ENCODE peak calls at places on chromosome 6, in seven cellular contexts. One of them, this sample, is unnamed.
A peak's percentile ranks its signal among the peaks of the same experiment; 100 is the strongest.

GRCh38 chr6:106450645-106451044 is 90.1 kb downstream of the CRYBG1 start:
- DNase-seq in SK-N-SH: no peak
- DNase-seq in HCT116: no peak
- DNase-seq in K562: no peak
- DNase-seq in GM12878: no peak
- DNase-seq in H1: no peak
- DNase-seq in HepG2: no peak
- DNase-seq in this sample: no peak

GRCh38 chr6:16720861-16721260 is 40.4 kb downstream of the ATXN1 start:
- DNase-seq in SK-N-SH: no peak
- DNase-seq in HCT116: no peak
- DNase-seq in K562: no peak
- DNase-seq in GM12878: no peak
- DNase-seq in H1: no peak
- DNase-seq in HepG2: no peak
- DNase-seq in this sample: no peak

GRCh38 chr6:157281570-157281969 is 41.7 kb downstream of the TMEM242 start:
- DNase-seq in SK-N-SH: peak; percentile 50
- DNase-seq in HCT116: no peak
- DNase-seq in K562: peak; percentile 54
- DNase-seq in GM12878: no peak
- DNase-seq in H1: no peak
- DNase-seq in HepG2: no peak
- DNase-seq in this sample: no peak

GRCh38 chr6:15575357-15576037 is 87.3 kb downstream of the DTNBP1 start:
- DNase-seq in SK-N-SH: no peak
- DNase-seq in HCT116: no peak
- DNase-seq in K562: no peak
- DNase-seq in GM12878: no peak
- DNase-seq in H1: no peak
- DNase-seq in HepG2: no peak
- DNase-seq in this sample: no peak

GRCh38 chr6:33069021-33069738 is 4.3 kb downstream of the HLA-DPA1 start:
- DNase-seq in SK-N-SH: no peak
- DNase-seq in HCT116: no peak
- DNase-seq in K562: no peak
- DNase-seq in GM12878: no peak
- DNase-seq in H1: no peak
- DNase-seq in HepG2: no peak
- DNase-seq in this sample: no peak

GRCh38 chr6:169966312-169967181 is 215.1 kb downstream of the ERMARD start:
- DNase-seq in SK-N-SH: peak; percentile 13
- DNase-seq in HCT116: no peak
- DNase-seq in K562: no peak
- DNase-seq in GM12878: no peak
- DNase-seq in H1: no peak
- DNase-seq in HepG2: no peak
- DNase-seq in this sample: no peak

GRCh38 chr6:157436200-157436943 is 55.4 kb downstream of the ZDHHC14 start:
- DNase-seq in SK-N-SH: no peak
- DNase-seq in HCT116: no peak
- DNase-seq in K562: no peak
- DNase-seq in GM12878: no peak
- DNase-seq in H1: no peak
- DNase-seq in HepG2: no peak
- DNase-seq in this sample: no peak

GRCh38 chr6:4133941-4134838 is 1.2 kb downstream of the ECI2 start:
- DNase-seq in SK-N-SH: peak; percentile 11
- DNase-seq in HCT116: no peak
- DNase-seq in K562: peak; percentile 41
- DNase-seq in GM12878: no peak
- DNase-seq in H1: no peak
- DNase-seq in HepG2: peak; percentile 57
- DNase-seq in this sample: peak; percentile 55

GRCh38 chr6:151247510-151247909 is 7.7 kb downstream of the AKAP12 start:
- DNase-seq in SK-N-SH: no peak
- DNase-seq in HCT116: no peak
- DNase-seq in K562: no peak
- DNase-seq in GM12878: no peak
- DNase-seq in H1: no peak
- DNase-seq in HepG2: no peak
- DNase-seq in this sample: no peak

GRCh38 chr6:126440923-126441322 is 101.0 kb downstream of the CENPW start:
- DNase-seq in SK-N-SH: no peak
- DNase-seq in HCT116: no peak
- DNase-seq in K562: no peak
- DNase-seq in GM12878: no peak
- DNase-seq in H1: no peak
- DNase-seq in HepG2: no peak
- DNase-seq in this sample: no peak

GRCh38 chr6:81766482-81767069 is 14.1 kb upstream of the TENT5A start:
- DNase-seq in SK-N-SH: no peak
- DNase-seq in HCT116: no peak
- DNase-seq in K562: no peak
- DNase-seq in GM12878: no peak
- DNase-seq in H1: no peak
- DNase-seq in HepG2: peak; percentile 78
- DNase-seq in this sample: no peak

GRCh38 chr6:16472349-16473069 is 234.1 kb downstream of the GMPR start:
- DNase-seq in SK-N-SH: no peak
- DNase-seq in HCT116: no peak
- DNase-seq in K562: no peak
- DNase-seq in GM12878: no peak
- DNase-seq in H1: no peak
- DNase-seq in HepG2: peak; percentile 35
- DNase-seq in this sample: no peak

GRCh38 chr6:136012948-136013347 is 161.4 kb downstream of the PDE7B start:
- DNase-seq in SK-N-SH: no peak
- DNase-seq in HCT116: no peak
- DNase-seq in K562: no peak
- DNase-seq in GM12878: no peak
- DNase-seq in H1: no peak
- DNase-seq in HepG2: no peak
- DNase-seq in this sample: no peak

GRCh38 chr6:13273931-13274706 is 54.2 kb downstream of the TBC1D7 start:
- DNase-seq in SK-N-SH: no peak
- DNase-seq in HCT116: no peak
- DNase-seq in K562: peak; percentile 77
- DNase-seq in GM12878: peak; percentile 83
- DNase-seq in H1: no peak
- DNase-seq in HepG2: no peak
- DNase-seq in this sample: no peak

GRCh38 chr6:6039946-6040509 is 33.3 kb upstream of the NRN1 start:
- DNase-seq in SK-N-SH: no peak
- DNase-seq in HCT116: no peak
- DNase-seq in K562: no peak
- DNase-seq in GM12878: no peak
- DNase-seq in H1: no peak
- DNase-seq in HepG2: no peak
- DNase-seq in this sample: no peak

GRCh38 chr6:37693546-37694250 is 4.0 kb downstream of the MDGA1 start:
- DNase-seq in SK-N-SH: no peak
- DNase-seq in HCT116: no peak
- DNase-seq in K562: no peak
- DNase-seq in GM12878: no peak
- DNase-seq in H1: no peak
- DNase-seq in HepG2: no peak
- DNase-seq in this sample: no peak

GRCh38 chr6:108968746-108969316 is 120.6 kb downstream of the ARMC2 start:
- DNase-seq in SK-N-SH: no peak
- DNase-seq in HCT116: no peak
- DNase-seq in K562: no peak
- DNase-seq in GM12878: no peak
- DNase-seq in H1: no peak
- DNase-seq in HepG2: no peak
- DNase-seq in this sample: no peak

GRCh38 chr6:49513153-49513989 is 13.6 kb downstream of the GLYATL3 start:
- DNase-seq in SK-N-SH: no peak
- DNase-seq in HCT116: no peak
- DNase-seq in K562: no peak
- DNase-seq in GM12878: no peak
- DNase-seq in H1: no peak
- DNase-seq in HepG2: peak; percentile 58
- DNase-seq in this sample: no peak

GRCh38 chr6:74731204-74731603 is 474.6 kb downstream of the COL12A1 start:
- DNase-seq in SK-N-SH: no peak
- DNase-seq in HCT116: no peak
- DNase-seq in K562: no peak
- DNase-seq in GM12878: no peak
- DNase-seq in H1: no peak
- DNase-seq in HepG2: no peak
- DNase-seq in this sample: no peak

GRCh38 chr6:97572943-97573342 is 289.9 kb upstream of the MMS22L start:
- DNase-seq in SK-N-SH: no peak
- DNase-seq in HCT116: no peak
- DNase-seq in K562: no peak
- DNase-seq in GM12878: no peak
- DNase-seq in H1: no peak
- DNase-seq in HepG2: no peak
- DNase-seq in this sample: no peak

GRCh38 chr6:35754452-35755321 is 17.9 kb downstream of the ARMC12 start:
- DNase-seq in SK-N-SH: no peak
- DNase-seq in HCT116: no peak
- DNase-seq in K562: no peak
- DNase-seq in GM12878: no peak
- DNase-seq in H1: no peak
- DNase-seq in HepG2: no peak
- DNase-seq in this sample: peak; percentile 70

GRCh38 chr6:118650500-118651281 is 700 bp downstream of the CEP85L start:
- DNase-seq in SK-N-SH: peak; percentile 77
- DNase-seq in HCT116: no peak
- DNase-seq in K562: peak; percentile 61
- DNase-seq in GM12878: no peak
- DNase-seq in H1: no peak
- DNase-seq in HepG2: no peak
- DNase-seq in this sample: no peak

GRCh38 chr6:27161946-27162603 is 85.4 kb upstream of the PRSS16 start:
- DNase-seq in SK-N-SH: peak; percentile 34
- DNase-seq in HCT116: peak; percentile 62
- DNase-seq in K562: peak; percentile 51
- DNase-seq in GM12878: no peak
- DNase-seq in H1: no peak
- DNase-seq in HepG2: peak; percentile 27
- DNase-seq in this sample: peak; percentile 66

GRCh38 chr6:36124881-36125280 is 5.4 kb upstream of the MAPK13 start:
- DNase-seq in SK-N-SH: no peak
- DNase-seq in HCT116: no peak
- DNase-seq in K562: no peak
- DNase-seq in GM12878: no peak
- DNase-seq in H1: no peak
- DNase-seq in HepG2: no peak
- DNase-seq in this sample: no peak

GRCh38 chr6:29953001-29953436 is 10.7 kb downstream of the HLA-A start:
- DNase-seq in SK-N-SH: no peak
- DNase-seq in HCT116: peak; percentile 56
- DNase-seq in K562: no peak
- DNase-seq in GM12878: no peak
- DNase-seq in H1: no peak
- DNase-seq in HepG2: no peak
- DNase-seq in this sample: no peak

DNA sequence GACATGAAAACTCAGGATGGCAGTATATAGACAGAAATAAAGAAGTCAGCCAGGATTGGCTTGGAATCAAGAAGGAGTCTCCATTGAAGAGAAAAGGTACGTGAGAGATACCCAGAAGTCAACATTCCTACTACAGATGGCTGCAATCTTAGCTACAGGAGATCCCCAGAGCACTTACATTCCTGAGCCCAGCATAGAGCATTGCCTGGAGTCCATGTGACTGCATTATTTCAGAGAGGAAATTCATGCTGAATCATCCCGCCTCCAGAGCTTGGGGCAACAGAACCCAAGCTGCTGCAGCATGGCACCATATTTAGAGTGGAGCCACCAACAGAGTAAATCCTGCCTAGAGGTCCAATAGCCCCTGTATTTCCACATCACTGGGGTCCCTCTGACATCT is 125.0 kb upstream of the GRIK2 start:
- DNase-seq in SK-N-SH: no peak
- DNase-seq in HCT116: no peak
- DNase-seq in K562: no peak
- DNase-seq in GM12878: no peak
- DNase-seq in H1: no peak
- DNase-seq in HepG2: no peak
- DNase-seq in this sample: no peak
- TF ChIP-seq JUND in SK-N-SH: no peak
- TF ChIP-seq JUND in HCT116: no peak
- TF ChIP-seq JUND in K562: no peak
- TF ChIP-seq JUND in GM12878: no peak
- TF ChIP-seq JUND in H1: no peak
- TF ChIP-seq JUND in HepG2: no peak
- TF ChIP-seq JUND in this sample: no peak

GRCh38 chr6:149446791-149447376 is 37.9 kb downstream of the ZC3H12D start:
- DNase-seq in SK-N-SH: no peak
- DNase-seq in HCT116: no peak
- DNase-seq in K562: no peak
- DNase-seq in GM12878: no peak
- DNase-seq in H1: no peak
- DNase-seq in HepG2: no peak
- DNase-seq in this sample: no peak
- TF ChIP-seq JUND in SK-N-SH: no peak
- TF ChIP-seq JUND in HCT116: no peak
- TF ChIP-seq JUND in K562: no peak
- TF ChIP-seq JUND in GM12878: no peak
- TF ChIP-seq JUND in H1: no peak
- TF ChIP-seq JUND in HepG2: no peak
- TF ChIP-seq JUND in this sample: no peak

DNA sequence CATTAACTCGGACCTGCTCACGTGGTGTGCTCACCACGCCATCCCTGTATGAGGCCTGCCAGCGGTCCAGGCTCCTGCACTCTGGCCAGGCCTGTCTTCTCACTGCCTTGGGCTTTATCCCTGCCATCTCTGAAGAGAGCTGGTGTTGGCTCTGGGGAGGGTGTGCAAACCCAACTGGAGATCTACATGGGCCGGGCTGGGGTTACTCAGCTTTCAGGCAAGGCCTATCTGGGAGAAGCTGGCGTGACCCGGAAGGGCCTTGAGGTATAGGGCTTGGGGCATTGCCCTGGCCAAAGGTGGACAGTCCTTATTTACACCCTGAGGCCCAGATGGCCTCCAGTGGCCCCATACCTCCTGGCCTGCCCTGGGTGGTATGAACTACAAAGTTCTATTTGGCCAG is 5.0 kb downstream of the SLC29A1 start:
- DNase-seq in SK-N-SH: no peak
- DNase-seq in HCT116: no peak
- DNase-seq in K562: no peak
- DNase-seq in GM12878: no peak
- DNase-seq in H1: no peak
- DNase-seq in HepG2: no peak
- DNase-seq in this sample: no peak
- TF ChIP-seq JUND in SK-N-SH: no peak
- TF ChIP-seq JUND in HCT116: no peak
- TF ChIP-seq JUND in K562: no peak
- TF ChIP-seq JUND in GM12878: no peak
- TF ChIP-seq JUND in H1: no peak
- TF ChIP-seq JUND in HepG2: no peak
- TF ChIP-seq JUND in this sample: no peak

DNA sequence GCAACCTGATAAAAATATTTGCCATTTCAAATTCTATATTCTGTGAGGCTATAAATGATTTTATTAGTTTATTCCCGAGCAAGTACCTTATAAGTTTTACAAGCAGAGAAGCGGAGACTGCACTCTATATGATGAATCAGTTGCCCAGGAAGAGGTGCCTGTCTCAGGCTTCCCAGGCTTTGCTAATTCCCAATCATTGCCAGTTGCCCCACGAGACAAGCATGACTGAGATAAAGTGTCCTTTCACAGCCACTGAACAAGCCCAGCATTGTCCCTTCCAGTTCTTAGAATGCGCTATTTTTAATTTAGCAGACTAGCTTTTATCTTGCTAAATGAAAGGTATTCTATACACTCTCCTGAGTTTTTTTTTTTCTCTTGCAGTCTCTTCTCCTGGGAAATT is 260.7 kb downstream of the ALDH8A1 start:
- DNase-seq in SK-N-SH: peak; percentile 20
- DNase-seq in HCT116: no peak
- DNase-seq in K562: no peak
- DNase-seq in GM12878: no peak
- DNase-seq in H1: no peak
- DNase-seq in HepG2: no peak
- DNase-seq in this sample: no peak
- TF ChIP-seq JUND in SK-N-SH: no peak
- TF ChIP-seq JUND in HCT116: no peak
- TF ChIP-seq JUND in K562: no peak
- TF ChIP-seq JUND in GM12878: no peak
- TF ChIP-seq JUND in H1: no peak
- TF ChIP-seq JUND in HepG2: no peak
- TF ChIP-seq JUND in this sample: no peak

This sample was measured in T47D.